ENCODE peak calls at places on chromosome 4, in four cellular contexts. L is BJ; X is stimulated activated CD4-positive, alpha-beta T cell treated with anti-CD3 and anti-CD28 coated beads, Interleukin-4, amount 100 ng/mL, for 48 hours; I is stimulated activated CD8-positive, alpha-beta memory T cell treated with anti-CD3 and anti-CD28 coated beads, Interleukin-4, amount 100 ng/mL, for 24 hours. G is an unnamed sample.

GRCh38 chr4:108683479-108683878 is 33.1 kb downstream of the OSTC start:
- DNase-seq in X (no peak), I (no peak), L (no peak), G (no peak)

GRCh38 chr4:139921551-139922184 is 232.3 kb downstream of the MAML3 start:
- DNase-seq in L (no peak), I (no peak), X (no peak), G (no peak)

GRCh38 chr4:39706829-39707511 is 9.0 kb downstream of the UBE2K start:
- DNase-seq in X (no peak), L (no peak), I (no peak), G (no peak)

GRCh38 chr4:154973636-154974035 is 192.6 kb downstream of the RBM46 start:
- DNase-seq in L (no peak), I (no peak), X (no peak), G (no peak)

GRCh38 chr4:94636004-94636403 is 121.8 kb upstream of the BMPR1B start:
- DNase-seq in X (no peak), I (no peak), L (no peak), G (no peak)

GRCh38 chr4:85919488-85919887 is 440.4 kb downstream of the MAPK10 start:
- DNase-seq in L (no peak), X (no peak), I (no peak), G (no peak)

GRCh38 chr4:107896158-107896645 is 35.1 kb upstream of the CYP2U1 start:
- DNase-seq in X (no peak), L (peak), I (no peak), G (no peak)

GRCh38 chr4:114599231-114600065 is 841 bp downstream of the UGT8 start:
- DNase-seq in X (no peak), L (no peak), I (no peak), G (no peak)

GRCh38 chr4:140344621-140345020 is 28.8 kb upstream of the SCOC start:
- DNase-seq in I (no peak), L (no peak), X (no peak), G (no peak)

GRCh38 chr4:8348071-8348470 is 78.5 kb downstream of the HTRA3 start:
- DNase-seq in X (no peak), L (no peak), I (no peak), G (no peak)

GRCh38 chr4:172866421-172866820 is 302.2 kb upstream of the GALNT7 start:
- DNase-seq in L (no peak), I (no peak), X (no peak), G (no peak)

GRCh38 chr4:29588615-29589014 is 1131.6 kb upstream of the PCDH7 start:
- DNase-seq in X (no peak), I (no peak), L (no peak), G (no peak)

GRCh38 chr4:57064811-57065711 is 45.1 kb downstream of the IGFBP7 start:
- DNase-seq in X (no peak), L (peak), I (no peak), G (no peak)

GRCh38 chr4:169619518-169619957 is 840 bp upstream of the CLCN3 start:
- DNase-seq in X (no peak), I (no peak), L (no peak), G (peak)

GRCh38 chr4:107037188-107037587 is 1.1 kb upstream of the DKK2 start:
- DNase-seq in L (no peak), X (no peak), I (no peak), G (no peak)

GRCh38 chr4:158316264-158316663 is 106.0 kb downstream of the TMEM144 start:
- DNase-seq in I (no peak), L (no peak), X (no peak), G (no peak)

GRCh38 chr4:118955515-118955914 is 66.9 kb downstream of the SYNPO2 start:
- DNase-seq in X (no peak), I (no peak), L (peak), G (no peak)

GRCh38 chr4:38860788-38861424 is 4.3 kb upstream of the TLR6 start:
- DNase-seq in X (peak), L (no peak), I (peak), G (peak)

GRCh38 chr4:71377561-71377960 is 38.7 kb downstream of the SLC4A4 start:
- DNase-seq in I (no peak), L (peak), X (no peak), G (no peak)

GRCh38 chr4:132330994-132331393 is 818.1 kb upstream of the PCDH10 start:
- DNase-seq in I (no peak), X (no peak), L (no peak), G (no peak)

GRCh38 chr4:636628-636950 is 11.2 kb downstream of the PDE6B start:
- DNase-seq in L (no peak), X (no peak), I (no peak), G (no peak)

GRCh38 chr4:145153904-145154298 is 26.5 kb downstream of the OTUD4 start:
- DNase-seq in L (no peak), I (no peak), X (no peak), G (no peak)

GRCh38 chr4:96016615-96017299 is 176.9 kb downstream of the PDHA2 start:
- DNase-seq in L (no peak), I (no peak), X (no peak), G (no peak)

GRCh38 chr4:40124690-40125089 is 68.0 kb downstream of the N4BP2 start:
- DNase-seq in I (no peak), L (no peak), X (no peak), G (peak)

GRCh38 chr4:76984127-76984526 is 34.6 kb downstream of the SEPTIN11 start:
- DNase-seq in L (no peak), I (no peak), X (no peak), G (no peak)

GRCh38 chr4:79638735-79639134 is 230.7 kb upstream of the GK2 start:
- DNase-seq in L (no peak), I (no peak), X (no peak), G (peak)

GRCh38 chr4:183398298-183399129 is 45.9 kb upstream of the CDKN2AIP start:
- DNase-seq in L (no peak), I (peak), X (peak), G (peak)